ENCODE peak calls at places on chromosomes 1 and 21, in four cellular contexts. One of them, this sample, is unnamed. For H3K9me3, the result is how much of the 10 kb centered on the place peaks cover.

GRCh38 chr1:174134000-174134659 is 25.2 kb upstream of the RABGAP1L start:
- DNase-seq in pancreas: no peak
- DNase-seq in neural progenitor cell: no peak
- DNase-seq in CD4-positive, alpha-beta T cell: no peak
- DNase-seq in this sample: no peak

GRCh38 chr1:15876357-15876756 is 28.9 kb downstream of the SPEN start:
- DNase-seq in pancreas: no peak
- DNase-seq in neural progenitor cell: peak
- DNase-seq in CD4-positive, alpha-beta T cell: no peak
- DNase-seq in this sample: no peak

GRCh38 chr1:106756752-106757151 is 299.7 kb upstream of the PRMT6 start:
- DNase-seq in pancreas: no peak
- DNase-seq in neural progenitor cell: no peak
- DNase-seq in CD4-positive, alpha-beta T cell: no peak
- DNase-seq in this sample: no peak

GRCh38 chr1:184036517-184036949 is 995 bp downstream of the COLGALT2 start:
- DNase-seq in pancreas: peak
- DNase-seq in neural progenitor cell: peak
- DNase-seq in CD4-positive, alpha-beta T cell: no peak
- DNase-seq in this sample: peak

GRCh38 chr1:12201343-12202189 is 28.3 kb upstream of the VPS13D start:
- DNase-seq in pancreas: no peak
- DNase-seq in neural progenitor cell: no peak
- DNase-seq in CD4-positive, alpha-beta T cell: no peak
- DNase-seq in this sample: no peak

GRCh38 chr1:111267801-111268508 is 22.7 kb upstream of the CHIA start:
- DNase-seq in pancreas: no peak
- DNase-seq in neural progenitor cell: no peak
- DNase-seq in CD4-positive, alpha-beta T cell: no peak
- DNase-seq in this sample: no peak

GRCh38 chr21:35324372-35325220 is 275.5 kb upstream of the RUNX1 start:
- DNase-seq in pancreas: no peak
- DNase-seq in neural progenitor cell: no peak
- DNase-seq in CD4-positive, alpha-beta T cell: no peak
- DNase-seq in this sample: no peak

GRCh38 chr1:7629011-7629410 is 142.1 kb upstream of the VAMP3 start:
- DNase-seq in pancreas: no peak
- DNase-seq in neural progenitor cell: no peak
- DNase-seq in CD4-positive, alpha-beta T cell: no peak
- DNase-seq in this sample: no peak

GRCh38 chr1:91891486-91891885 is 5.5 kb upstream of the TGFBR3 start:
- DNase-seq in pancreas: no peak
- DNase-seq in neural progenitor cell: no peak
- DNase-seq in CD4-positive, alpha-beta T cell: no peak
- DNase-seq in this sample: no peak

GRCh38 chr1:211831558-211832323 is 1.2 kb upstream of the LPGAT1 start:
- DNase-seq in pancreas: no peak
- DNase-seq in neural progenitor cell: no peak
- DNase-seq in CD4-positive, alpha-beta T cell: no peak
- DNase-seq in this sample: no peak

GRCh38 chr1:207815913-207816312 is 64.1 kb downstream of the CD46 start:
- DNase-seq in pancreas: peak
- DNase-seq in neural progenitor cell: no peak
- DNase-seq in CD4-positive, alpha-beta T cell: no peak
- DNase-seq in this sample: no peak

GRCh38 chr21:45250272-45250671 is 37.4 kb downstream of the POFUT2 start:
- DNase-seq in pancreas: no peak
- DNase-seq in neural progenitor cell: no peak
- DNase-seq in CD4-positive, alpha-beta T cell: no peak
- DNase-seq in this sample: no peak

GRCh38 chr1:8523641-8524206 is 205.8 kb downstream of the SLC45A1 start:
- DNase-seq in pancreas: no peak
- DNase-seq in neural progenitor cell: no peak
- DNase-seq in CD4-positive, alpha-beta T cell: no peak
- DNase-seq in this sample: no peak

GRCh38 chr1:116374340-116375164 is 1.5 kb downstream of the ATP1A1 start:
- DNase-seq in pancreas: no peak
- DNase-seq in neural progenitor cell: peak
- DNase-seq in CD4-positive, alpha-beta T cell: no peak
- DNase-seq in this sample: no peak

GRCh38 chr1:93888900-93889299 is 9.9 kb upstream of the DNTTIP2 start:
- DNase-seq in pancreas: no peak
- DNase-seq in neural progenitor cell: peak
- DNase-seq in CD4-positive, alpha-beta T cell: no peak
- DNase-seq in this sample: no peak

GRCh38 chr1:32716312-32717126 is 13.9 kb upstream of the SYNC start:
- DNase-seq in pancreas: peak
- DNase-seq in neural progenitor cell: peak
- DNase-seq in CD4-positive, alpha-beta T cell: peak
- DNase-seq in this sample: peak

GRCh38 chr1:60764489-60764888 is 317.9 kb upstream of the NFIA start:
- DNase-seq in pancreas: no peak
- DNase-seq in neural progenitor cell: no peak
- DNase-seq in CD4-positive, alpha-beta T cell: no peak
- DNase-seq in this sample: no peak

GRCh38 chr1:62337785-62338631 is 18.8 kb upstream of the KANK4 start:
- DNase-seq in pancreas: no peak
- DNase-seq in neural progenitor cell: peak
- DNase-seq in CD4-positive, alpha-beta T cell: no peak
- DNase-seq in this sample: no peak

GRCh38 chr1:33222381-33222780 is 33.9 kb upstream of the ZNF362 start:
- DNase-seq in pancreas: no peak
- DNase-seq in neural progenitor cell: no peak
- DNase-seq in CD4-positive, alpha-beta T cell: no peak
- DNase-seq in this sample: no peak

GRCh38 chr1:154272217-154272998 is at the start of gene HAX1:
- DNase-seq in pancreas: peak
- DNase-seq in neural progenitor cell: peak
- DNase-seq in CD4-positive, alpha-beta T cell: peak
- DNase-seq in this sample: peak

GRCh38 chr1:218521414-218522169 is 176.5 kb downstream of the TGFB2 start:
- DNase-seq in pancreas: no peak
- DNase-seq in neural progenitor cell: peak
- DNase-seq in CD4-positive, alpha-beta T cell: no peak
- DNase-seq in this sample: no peak

GRCh38 chr1:7519181-7519860 is 251.8 kb upstream of the VAMP3 start:
- DNase-seq in pancreas: no peak
- DNase-seq in neural progenitor cell: no peak
- DNase-seq in CD4-positive, alpha-beta T cell: no peak
- DNase-seq in this sample: no peak

GRCh38 chr1:17509320-17509719 is 30.2 kb upstream of the ARHGEF10L start:
- DNase-seq in pancreas: no peak
- DNase-seq in neural progenitor cell: no peak
- DNase-seq in CD4-positive, alpha-beta T cell: no peak
- DNase-seq in this sample: no peak

GRCh38 chr1:52590275-52590674 is 11.9 kb upstream of the GPX7 start:
- DNase-seq in pancreas: no peak
- DNase-seq in neural progenitor cell: peak
- DNase-seq in CD4-positive, alpha-beta T cell: no peak
- DNase-seq in this sample: no peak

GRCh38 chr1:117657949-117658660 is 52.3 kb downstream of the TENT5C start:
- DNase-seq in pancreas: no peak
- DNase-seq in neural progenitor cell: no peak
- DNase-seq in CD4-positive, alpha-beta T cell: no peak
- DNase-seq in this sample: no peak

GRCh38 chr1:59521456-59521855 is 224.6 kb downstream of the FGGY start:
- DNase-seq in pancreas: no peak
- DNase-seq in neural progenitor cell: no peak
- DNase-seq in CD4-positive, alpha-beta T cell: no peak
- DNase-seq in this sample: no peak

GRCh38 chr1:4113897-4114296 is 213.8 kb upstream of the C1orf174 start:
- DNase-seq in pancreas: no peak
- DNase-seq in neural progenitor cell: no peak
- DNase-seq in CD4-positive, alpha-beta T cell: no peak
- DNase-seq in this sample: no peak
- H3K9me3 ChIP-seq in pancreas: under half
- H3K9me3 ChIP-seq in neural progenitor cell: under half
- H3K9me3 ChIP-seq in CD4-positive, alpha-beta T cell: under half
- H3K9me3 ChIP-seq in this sample: under half

DNA sequence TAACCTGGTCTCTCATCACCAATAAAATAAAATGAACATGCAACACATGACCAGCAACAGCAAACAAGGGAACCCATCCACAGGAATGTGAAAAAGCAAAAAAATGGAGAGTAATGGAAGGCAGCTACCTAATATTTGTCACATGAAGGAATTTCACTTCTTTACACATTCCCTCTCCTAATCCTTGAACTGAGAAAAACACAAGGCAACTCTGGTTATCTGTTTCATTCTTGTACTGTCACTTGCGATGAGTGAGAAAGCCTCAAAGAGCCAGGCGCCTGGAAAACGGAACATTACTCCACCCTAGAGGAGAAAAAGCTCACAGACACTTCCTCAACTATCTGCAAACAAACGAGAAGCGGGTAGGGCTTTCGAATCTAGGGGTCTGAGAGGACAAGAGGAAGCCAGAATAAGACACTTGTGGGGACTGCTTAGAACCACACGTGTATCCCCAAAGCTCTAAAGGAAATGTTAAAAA is 13.8 kb downstream of the HSF2BP start:
- DNase-seq in pancreas: no peak
- DNase-seq in neural progenitor cell: peak
- DNase-seq in CD4-positive, alpha-beta T cell: no peak
- DNase-seq in this sample: no peak
- TF ChIP-seq CTCF in pancreas: peak
- TF ChIP-seq CTCF in neural progenitor cell: peak
- TF ChIP-seq CTCF in CD4-positive, alpha-beta T cell: no peak
- TF ChIP-seq CTCF in this sample: peak

GRCh38 chr1:29569971-29570634 is 333.8 kb downstream of the PTPRU start:
- DNase-seq in pancreas: no peak
- DNase-seq in neural progenitor cell: no peak
- DNase-seq in CD4-positive, alpha-beta T cell: no peak
- DNase-seq in this sample: no peak

GRCh38 chr1:29563092-29563491 is 326.8 kb downstream of the PTPRU start:
- DNase-seq in pancreas: no peak
- DNase-seq in neural progenitor cell: no peak
- DNase-seq in CD4-positive, alpha-beta T cell: no peak
- DNase-seq in this sample: no peak

GRCh38 chr1:29563571-29563970 is 327.2 kb downstream of the PTPRU start:
- DNase-seq in pancreas: no peak
- DNase-seq in neural progenitor cell: no peak
- DNase-seq in CD4-positive, alpha-beta T cell: no peak
- DNase-seq in this sample: no peak

GRCh38 chr1:29567257-29567656 is 330.9 kb downstream of the PTPRU start:
- DNase-seq in pancreas: no peak
- DNase-seq in neural progenitor cell: no peak
- DNase-seq in CD4-positive, alpha-beta T cell: no peak
- DNase-seq in this sample: no peak

DNA sequence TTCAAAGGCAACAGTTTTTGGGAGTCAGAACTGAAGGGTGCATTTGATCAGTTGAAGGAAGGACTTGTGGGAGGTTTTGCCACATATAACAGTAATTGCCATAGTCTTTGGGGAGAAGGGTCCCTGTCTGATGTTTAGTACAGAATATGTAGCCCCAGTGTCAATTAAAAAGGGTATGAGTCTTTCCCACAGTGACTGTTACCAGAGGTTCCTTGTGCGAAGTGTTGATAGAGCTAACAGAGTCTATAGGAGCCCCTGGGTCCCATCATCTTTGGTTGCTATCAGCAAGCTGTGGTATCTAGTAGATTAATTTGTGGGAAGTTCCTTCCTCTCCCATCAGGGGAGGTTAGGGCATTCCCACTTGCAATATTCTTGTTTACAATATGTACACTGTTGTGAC is 329.2 kb downstream of the PTPRU start:
- DNase-seq in pancreas: no peak
- DNase-seq in neural progenitor cell: no peak
- DNase-seq in CD4-positive, alpha-beta T cell: no peak
- DNase-seq in this sample: no peak
- H3K9me3 ChIP-seq in pancreas: under half
- H3K9me3 ChIP-seq in neural progenitor cell: under half
- H3K9me3 ChIP-seq in CD4-positive, alpha-beta T cell: half or more
- H3K9me3 ChIP-seq in this sample: half or more

DNA sequence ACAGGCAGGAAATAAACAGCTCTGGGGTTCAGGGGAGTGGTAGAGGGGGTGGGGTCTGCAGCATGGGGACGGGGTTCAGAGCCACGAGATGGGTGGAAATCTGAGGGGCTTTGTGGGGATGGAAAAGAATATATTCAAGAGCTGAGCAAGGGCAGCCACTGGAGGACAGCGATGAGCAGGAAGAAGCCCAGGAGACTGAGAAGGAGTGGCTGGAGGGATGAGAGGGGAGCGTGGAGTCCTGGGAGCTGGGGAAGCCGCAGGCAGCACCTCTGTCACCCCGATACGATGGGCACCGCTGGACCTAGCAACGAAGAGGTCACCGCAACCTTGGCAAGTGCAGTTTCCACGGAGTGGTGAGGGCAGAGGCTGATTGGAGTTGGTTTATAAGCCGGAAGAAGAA is 10.0 kb upstream of the KCNAB2 start:
- DNase-seq in pancreas: no peak
- DNase-seq in neural progenitor cell: peak
- DNase-seq in CD4-positive, alpha-beta T cell: no peak
- DNase-seq in this sample: no peak
- TF ChIP-seq CTCF in pancreas: no peak
- TF ChIP-seq CTCF in neural progenitor cell: peak
- TF ChIP-seq CTCF in CD4-positive, alpha-beta T cell: no peak
- TF ChIP-seq CTCF in this sample: no peak

DNA sequence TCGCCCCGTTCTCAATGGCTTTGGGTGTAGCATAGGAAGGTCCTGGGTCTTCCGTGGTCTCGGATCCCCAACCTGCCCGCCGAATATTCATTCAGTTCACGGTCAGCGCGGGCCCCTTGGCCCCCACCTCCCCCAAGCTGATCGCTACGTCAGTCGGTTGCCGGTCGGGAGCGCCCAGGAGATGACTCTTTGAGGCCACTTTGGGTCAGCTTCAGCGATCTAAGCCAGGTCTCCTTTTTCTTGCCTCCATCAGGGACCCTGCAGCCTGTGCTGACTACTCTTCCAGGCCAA is 12.8 kb downstream of the HLX start:
- DNase-seq in pancreas: no peak
- DNase-seq in neural progenitor cell: no peak
- DNase-seq in CD4-positive, alpha-beta T cell: no peak
- DNase-seq in this sample: no peak
- H3K9me3 ChIP-seq in pancreas: under half
- H3K9me3 ChIP-seq in neural progenitor cell: under half
- H3K9me3 ChIP-seq in CD4-positive, alpha-beta T cell: under half
- H3K9me3 ChIP-seq in this sample: under half

GRCh38 chr21:42239973-42240372 is 21.0 kb downstream of the ABCG1 start:
- DNase-seq in pancreas: no peak
- DNase-seq in neural progenitor cell: no peak
- DNase-seq in CD4-positive, alpha-beta T cell: no peak
- DNase-seq in this sample: peak
- TF ChIP-seq CTCF in pancreas: no peak
- TF ChIP-seq CTCF in neural progenitor cell: peak
- TF ChIP-seq CTCF in CD4-positive, alpha-beta T cell: no peak
- TF ChIP-seq CTCF in this sample: no peak